ENCODE peak calls at places on chromosomes 2 and 18, in six cellular contexts. R, W, V, L, H and P are unnamed samples. For H3K27me3, the result is how much of the 10 kb centered on the place peaks cover.

GRCh38 chr2:130185436-130185835 is 3.4 kb downstream of the MZT2B start:
- DNase-seq in R (no peak), W (no peak), V (no peak), L (no peak), H (no peak), P (no peak)

GRCh38 chr2:101828267-101829017 is 130.9 kb downstream of the MAP4K4 start:
- DNase-seq in R (no peak), W (no peak), V (no peak), L (no peak), H (no peak), P (no peak)

GRCh38 chr18:52670903-52671302 is 330.9 kb downstream of the DCC start:
- DNase-seq in R (no peak), W (no peak), V (no peak), L (peak), H (no peak), P (no peak)

GRCh38 chr2:211766689-211767088 is 771.9 kb downstream of the ERBB4 start:
- DNase-seq in R (peak), W (no peak), V (peak), L (no peak), H (no peak), P (no peak)

GRCh38 chr18:51154664-51155063 is 42.8 kb downstream of the MEX3C start:
- DNase-seq in R (no peak), W (no peak), V (no peak), L (no peak), H (no peak), P (no peak)

GRCh38 chr2:204665244-204665643 is 120.0 kb downstream of the PARD3B start:
- DNase-seq in R (no peak), W (no peak), V (no peak), L (peak), H (no peak), P (no peak)

GRCh38 chr18:55780591-55781071 is 192.6 kb upstream of the TCF4 start:
- DNase-seq in R (no peak), W (no peak), V (no peak), L (no peak), H (no peak), P (no peak)

GRCh38 chr2:102238039-102238756 is 51.4 kb downstream of the IL1RL2 start:
- DNase-seq in R (no peak), W (no peak), V (no peak), L (no peak), H (peak), P (no peak)

GRCh38 chr2:29014811-29015414 is 33.8 kb downstream of the TOGARAM2 start:
- DNase-seq in R (peak), W (no peak), V (peak), L (no peak), H (no peak), P (no peak)

GRCh38 chr2:3115301-3116042 is 262.1 kb downstream of the EIPR1 start:
- DNase-seq in R (no peak), W (peak), V (no peak), L (no peak), H (no peak), P (no peak)

GRCh38 chr2:95539290-95539689 is 52.5 kb upstream of the TRIM43 start:
- DNase-seq in R (no peak), W (no peak), V (no peak), L (no peak), H (no peak), P (no peak)

GRCh38 chr2:95539836-95540235 is 52.0 kb upstream of the TRIM43 start:
- DNase-seq in R (no peak), W (no peak), V (no peak), L (no peak), H (no peak), P (no peak)
- TF ChIP-seq EP300 in R (no peak), W (no peak), V (no peak), L (no peak), H (no peak), P (no peak)

GRCh38 chr2:135043345-135043744 is 3.9 kb downstream of the MAP3K19 start:
- DNase-seq in R (no peak), W (no peak), V (no peak), L (no peak), H (no peak), P (no peak)
- TF ChIP-seq CTCF in R (no peak), W (no peak), V (no peak), L (peak), H (no peak), P (no peak)

GRCh38 chr2:70801607-70802263 is 11.3 kb upstream of the FIGLA start:
- DNase-seq in R (no peak), W (no peak), V (no peak), L (no peak), H (no peak), P (no peak)
- H3K27me3 ChIP-seq in R (under half), W (under half), V (under half), L (under half), H (under half), P (under half)

DNA sequence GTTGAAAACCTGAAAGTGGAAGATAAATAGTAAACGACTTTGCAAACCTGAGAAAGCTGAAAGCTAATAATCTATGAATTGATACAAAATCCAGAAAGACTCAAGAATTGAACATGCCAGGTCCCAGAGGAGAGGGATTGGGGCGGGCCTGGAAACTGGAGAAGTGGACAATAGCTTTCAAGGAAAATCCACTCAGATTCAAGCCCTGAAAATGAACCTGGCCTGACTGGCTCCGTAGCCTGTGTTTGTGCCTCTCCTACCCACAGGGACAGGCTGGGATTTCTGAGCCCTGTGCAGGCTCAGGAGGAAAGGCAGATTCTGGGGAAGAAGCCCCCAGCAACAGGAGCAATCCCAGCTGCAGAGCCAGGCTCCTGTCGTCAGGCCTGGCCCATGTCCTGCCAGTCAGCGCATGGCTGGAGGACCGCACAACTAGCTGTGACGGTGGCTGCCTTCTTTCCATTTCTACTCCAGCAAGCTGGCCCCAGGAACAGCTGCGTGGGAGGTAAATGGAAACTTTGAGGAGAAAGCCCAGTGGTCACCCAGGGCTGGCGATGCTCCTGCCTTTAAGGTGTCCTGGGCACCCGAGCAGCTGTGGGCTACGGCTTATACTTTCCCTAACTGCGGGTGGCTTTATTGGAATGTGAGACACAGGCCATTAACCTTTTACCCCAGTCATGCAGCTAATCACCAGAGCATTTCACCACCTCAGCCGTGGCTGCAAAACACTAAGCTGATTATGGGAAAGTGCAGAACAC is 275.0 kb upstream of the HS6ST1 start:
- DNase-seq in R (peak), W (peak), V (no peak), L (no peak), H (peak), P (no peak)
- TF ChIP-seq EP300 in R (no peak), W (no peak), V (no peak), L (no peak), H (no peak), P (no peak)

GRCh38 chr2:153420394-153420793 is 58.2 kb downstream of the RPRM start:
- DNase-seq in R (no peak), W (no peak), V (no peak), L (no peak), H (no peak), P (no peak)

DNA sequence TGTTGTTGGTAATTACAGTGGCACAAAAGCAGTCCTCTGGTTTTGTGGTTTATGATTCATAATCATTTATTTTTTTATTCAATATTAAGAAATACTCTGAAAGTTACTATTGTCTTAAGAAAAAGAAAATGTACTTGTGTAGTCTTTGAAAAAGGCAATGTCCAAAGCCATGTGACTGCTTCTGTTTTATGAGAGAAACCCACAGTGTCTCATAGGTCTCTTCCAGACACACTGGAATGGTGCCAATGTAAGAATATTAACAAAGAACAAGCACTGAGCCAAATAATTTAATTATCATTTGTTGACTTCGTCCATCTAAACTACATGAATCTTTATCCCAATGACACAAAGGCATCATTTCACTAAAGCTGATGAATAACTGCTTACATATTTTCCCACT is 62.5 kb downstream of the RPRM start:
- DNase-seq in R (no peak), W (no peak), V (no peak), L (no peak), H (no peak), P (no peak)
- TF ChIP-seq CTCF in R (no peak), W (no peak), V (no peak), L (no peak), H (no peak), P (no peak)

DNA sequence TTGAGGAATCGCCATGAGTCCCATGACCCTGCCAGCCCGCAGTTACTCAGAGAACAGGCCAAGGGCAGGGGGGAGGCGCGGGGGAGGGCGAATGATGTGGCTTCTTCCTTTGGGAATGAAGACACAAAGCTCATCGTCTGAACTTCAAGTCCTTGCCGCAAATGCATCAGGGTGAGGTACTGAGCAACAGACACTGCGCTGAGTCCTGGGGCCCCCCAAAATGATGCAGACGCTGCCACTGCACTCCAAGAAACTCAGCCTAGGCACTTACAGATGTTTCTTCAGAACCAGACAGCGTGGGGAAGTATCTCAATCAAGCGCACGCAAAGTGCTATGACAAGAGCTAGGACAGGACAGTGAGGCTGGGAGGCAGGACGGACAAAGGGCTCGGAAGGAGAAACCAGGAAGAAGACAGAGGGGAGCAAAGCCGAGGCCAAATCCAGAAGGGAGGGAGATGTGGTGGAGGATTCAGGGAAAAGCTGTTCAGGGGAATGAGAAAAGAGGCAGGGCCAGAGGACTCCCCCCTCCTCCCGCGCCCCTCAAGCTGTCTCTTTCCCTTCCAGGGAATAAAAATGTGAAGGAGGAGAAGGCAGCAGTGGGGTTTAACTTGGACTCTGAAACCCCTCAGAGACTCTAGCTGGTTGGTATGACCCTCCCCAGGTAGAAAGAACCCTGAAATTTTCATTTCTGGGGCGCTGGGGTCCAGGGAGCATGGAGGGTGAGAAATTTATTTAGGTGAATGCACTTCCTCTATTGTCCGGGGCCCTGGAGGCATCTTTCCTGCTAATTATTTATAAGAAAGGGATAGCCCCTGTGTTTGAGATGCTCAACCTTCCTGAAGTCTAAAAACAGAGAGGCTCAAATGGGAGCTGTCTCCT is 35.0 kb downstream of the CIB4 start:
- DNase-seq in R (no peak), W (peak), V (no peak), L (no peak), H (peak), P (no peak)
- H3K27me3 ChIP-seq in R (under half), W (under half), V (under half), L (under half), H (under half), P (under half)

DNA sequence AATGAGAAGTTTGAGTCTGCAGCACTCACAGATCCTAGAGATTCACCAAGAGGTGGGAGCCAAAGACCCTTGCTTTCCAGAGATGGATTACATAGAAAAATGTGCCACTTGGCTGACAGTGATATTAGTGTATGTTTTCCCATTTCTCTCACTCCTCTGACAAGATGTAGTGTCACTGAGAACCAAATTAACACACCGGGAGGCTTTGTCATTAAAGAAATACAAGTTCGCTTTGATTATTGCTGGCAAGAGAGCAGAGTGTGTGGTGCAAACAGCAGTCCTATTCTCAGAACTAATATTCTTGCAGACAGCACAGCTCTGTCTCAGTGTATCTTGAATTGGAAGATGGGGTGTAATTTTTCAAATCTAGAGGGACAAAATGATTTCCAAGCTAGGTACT is 171.6 kb upstream of the SETBP1 start:
- DNase-seq in R (no peak), W (no peak), V (no peak), L (no peak), H (no peak), P (no peak)
- TF ChIP-seq EP300 in R (no peak), W (no peak), V (no peak), L (no peak), H (no peak), P (no peak)